ENCODE peak calls at places on chromosomes 3 and 15, in seven cellular contexts. D is kidney glomerular epithelial cell; X is T-cell; P is non-pigmented ciliary epithelial cell; L is NCI-H1105; S is effector CD4-positive, alpha-beta T cell; Y is GM10248. C is an unnamed sample.

GRCh38 chr3:66431494-66431893 is 69.3 kb downstream of the LRIG1 start:
- DNase-seq in D (no peak), X (no peak), P (peak; percentile 63), L (no peak), S (no peak), Y (no peak), C (no peak)

GRCh38 chr15:76155742-76156141 is 96.0 kb downstream of the TMEM266 start:
- DNase-seq in D (no peak), X (no peak), P (no peak), L (no peak), S (no peak), Y (no peak), C (no peak)

GRCh38 chr3:85571835-85572234 is 613.0 kb downstream of the CADM2 start:
- DNase-seq in D (no peak), X (no peak), P (no peak), L (no peak), S (no peak), Y (no peak), C (no peak)

GRCh38 chr3:36364260-36364659 is 16.0 kb upstream of the STAC start:
- DNase-seq in D (no peak), X (no peak), P (no peak), L (no peak), S (no peak), Y (no peak), C (no peak)

GRCh38 chr15:60004846-60005351 is 788 bp downstream of the FOXB1 start:
- DNase-seq in D (no peak), X (no peak), P (no peak), L (no peak), S (no peak), Y (peak; percentile 26), C (peak; percentile 17)

GRCh38 chr15:70879386-70879785 is 12.8 kb downstream of the THAP10 start:
- DNase-seq in D (no peak), X (no peak), P (no peak), L (no peak), S (no peak), Y (no peak), C (no peak)

GRCh38 chr3:21294768-21295167 is 456.2 kb downstream of the ZNF385D start:
- DNase-seq in D (peak; percentile 9), X (no peak), P (no peak), L (no peak), S (no peak), Y (no peak), C (no peak)

GRCh38 chr15:90864507-90864906 is 3.9 kb upstream of the FURIN start:
- DNase-seq in D (no peak), X (no peak), P (no peak), L (no peak), S (no peak), Y (no peak), C (no peak)

GRCh38 chr3:119588112-119588511 is 8.8 kb downstream of the ADPRH start:
- DNase-seq in D (no peak), X (no peak), P (no peak), L (no peak), S (no peak), Y (no peak), C (no peak)

GRCh38 chr15:94670436-94671034 is 439.2 kb downstream of the MCTP2 start:
- DNase-seq in D (peak; percentile 37), X (no peak), P (peak; percentile 4), L (peak; percentile 3), S (no peak), Y (peak; percentile 33), C (no peak)

GRCh38 chr3:68936855-68937254 is 4.5 kb upstream of the TAFA4 start:
- DNase-seq in D (no peak), X (no peak), P (no peak), L (no peak), S (no peak), Y (no peak), C (no peak)

GRCh38 chr15:70427531-70428120 is 329.9 kb upstream of the TLE3 start:
- DNase-seq in D (no peak), X (no peak), P (no peak), L (no peak), S (no peak), Y (no peak), C (no peak)

GRCh38 chr3:61594144-61594977 is 33.0 kb downstream of the PTPRG start:
- DNase-seq in D (no peak), X (no peak), P (no peak), L (no peak), S (no peak), Y (no peak), C (no peak)

GRCh38 chr3:77325702-77326101 is 285.8 kb downstream of the ROBO2 start:
- DNase-seq in D (no peak), X (no peak), P (no peak), L (no peak), S (no peak), Y (no peak), C (no peak)

GRCh38 chr3:13711911-13712650 is 163.2 kb downstream of the FBLN2 start:
- DNase-seq in D (no peak), X (no peak), P (no peak), L (no peak), S (no peak), Y (no peak), C (no peak)

GRCh38 chr3:22007376-22007775 is 256.4 kb upstream of the ZNF385D start:
- DNase-seq in D (no peak), X (no peak), P (no peak), L (no peak), S (no peak), Y (no peak), C (no peak)

GRCh38 chr15:78446551-78446950 is 8.5 kb downstream of the IREB2 start:
- DNase-seq in D (no peak), X (no peak), P (no peak), L (no peak), S (no peak), Y (no peak), C (no peak)

GRCh38 chr3:157494581-157495281 is 8.5 kb downstream of the VEPH1 start:
- DNase-seq in D (no peak), X (no peak), P (no peak), L (peak; percentile 45), S (no peak), Y (no peak), C (no peak)

GRCh38 chr3:126472277-126473006 is 3.2 kb downstream of the ZXDC start:
- DNase-seq in D (peak; percentile 63), X (no peak), P (peak; percentile 76), L (peak; percentile 70), S (no peak), Y (no peak), C (no peak)

GRCh38 chr15:26891448-26891881 is 24.6 kb downstream of the GABRA5 start:
- DNase-seq in D (peak; percentile 45), X (peak; percentile 3), P (peak; percentile 35), L (peak; percentile 43), S (no peak), Y (peak; percentile 42), C (peak; percentile 47)